ENCODE peak calls at places on chromosome 5, in ten cellular contexts. B, Y, K, A, Z, P, D, X, I and U are unnamed samples.

GRCh38 chr5:159097461-159098284 is 2.0 kb downstream of the EBF1 start:
- DNase-seq in B (peak; percentile 89), Y (peak; percentile 70), K (no peak), A (no peak), Z (peak; percentile 25), P (no peak), D (peak; percentile 71), X (no peak), I (no peak), U (no peak)

GRCh38 chr5:176540476-176540899 is 3.3 kb upstream of the RNF44 start:
- DNase-seq in B (no peak), Y (no peak), K (no peak), A (no peak), Z (no peak), P (no peak), D (no peak), X (no peak), I (no peak), U (no peak)

GRCh38 chr5:172505403-172505759 is 51.1 kb upstream of the SH3PXD2B start:
- DNase-seq in B (peak; percentile 22), Y (no peak), K (no peak), A (no peak), Z (no peak), P (no peak), D (no peak), X (no peak), I (no peak), U (no peak)

GRCh38 chr5:87769137-87769536 is 356.4 kb upstream of the CCNH start:
- DNase-seq in B (no peak), Y (no peak), K (no peak), A (no peak), Z (no peak), P (no peak), D (no peak), X (no peak), I (no peak), U (no peak)

GRCh38 chr5:132688536-132689409 is 15.0 kb downstream of the IL4 start:
- DNase-seq in B (no peak), Y (no peak), K (no peak), A (no peak), Z (no peak), P (no peak), D (peak; percentile 39), X (no peak), I (no peak), U (no peak)

GRCh38 chr5:130110333-130110732 is 206.1 kb downstream of the CHSY3 start:
- DNase-seq in B (no peak), Y (no peak), K (no peak), A (no peak), Z (no peak), P (no peak), D (no peak), X (no peak), I (no peak), U (no peak)

GRCh38 chr5:174623438-174624019 is 100.9 kb upstream of the MSX2 start:
- DNase-seq in B (no peak), Y (no peak), K (peak; percentile 96), A (no peak), Z (no peak), P (no peak), D (no peak), X (no peak), I (no peak), U (no peak)

GRCh38 chr5:149254506-149254905 is 17.2 kb upstream of the AFAP1L1 start:
- DNase-seq in B (no peak), Y (no peak), K (no peak), A (no peak), Z (no peak), P (no peak), D (no peak), X (no peak), I (no peak), U (no peak)

GRCh38 chr5:35822541-35822940 is 34.1 kb upstream of the IL7R start:
- DNase-seq in B (no peak), Y (no peak), K (no peak), A (peak; percentile 39), Z (no peak), P (no peak), D (no peak), X (peak; percentile 55), I (no peak), U (peak; percentile 45)

GRCh38 chr5:170522211-170523128 is 18.6 kb downstream of the KCNIP1 start:
- DNase-seq in B (no peak), Y (no peak), K (no peak), A (no peak), Z (peak; percentile 25), P (peak; percentile 88), D (no peak), X (no peak), I (peak; percentile 12), U (no peak)

GRCh38 chr5:1406681-1407640 is 38.3 kb downstream of the SLC6A3 start:
- DNase-seq in B (peak; percentile 73), Y (no peak), K (no peak), A (no peak), Z (no peak), P (no peak), D (no peak), X (no peak), I (no peak), U (no peak)

GRCh38 chr5:134145061-134145757 is 30.7 kb downstream of the TCF7 start:
- DNase-seq in B (no peak), Y (no peak), K (no peak), A (no peak), Z (no peak), P (no peak), D (no peak), X (no peak), I (no peak), U (no peak)

GRCh38 chr5:57466544-57466943 is 16.1 kb downstream of the ACTBL2 start:
- DNase-seq in B (no peak), Y (no peak), K (no peak), A (no peak), Z (no peak), P (no peak), D (no peak), X (no peak), I (no peak), U (no peak)

GRCh38 chr5:180689071-180689694 is 39.8 kb upstream of the FLT4 start:
- DNase-seq in B (no peak), Y (no peak), K (no peak), A (peak; percentile 42), Z (no peak), P (no peak), D (no peak), X (peak; percentile 65), I (no peak), U (peak; percentile 53)

GRCh38 chr5:97192580-97193421 is 9.8 kb upstream of the RIOK2 start:
- DNase-seq in B (no peak), Y (no peak), K (no peak), A (no peak), Z (peak; percentile 4), P (no peak), D (peak; percentile 87), X (no peak), I (peak; percentile 40), U (no peak)

GRCh38 chr5:565782-566445 is 41.7 kb upstream of the SLC9A3 start:
- DNase-seq in B (peak; percentile 79), Y (no peak), K (no peak), A (no peak), Z (peak; percentile 12), P (no peak), D (no peak), X (no peak), I (no peak), U (no peak)

GRCh38 chr5:124546643-124547042 is 199.8 kb downstream of the ZNF608 start:
- DNase-seq in B (no peak), Y (no peak), K (no peak), A (no peak), Z (no peak), P (no peak), D (no peak), X (no peak), I (no peak), U (no peak)

GRCh38 chr5:154298060-154298459 is 107.5 kb downstream of the GALNT10 start:
- DNase-seq in B (no peak), Y (peak; percentile 6), K (no peak), A (no peak), Z (no peak), P (no peak), D (no peak), X (no peak), I (no peak), U (no peak)

GRCh38 chr5:159854916-159855315 is 61.4 kb upstream of the ADRA1B start:
- DNase-seq in B (no peak), Y (no peak), K (no peak), A (no peak), Z (no peak), P (no peak), D (no peak), X (no peak), I (no peak), U (no peak)

GRCh38 chr5:137190031-137190430 is 309.1 kb downstream of the SPOCK1 start:
- DNase-seq in B (no peak), Y (no peak), K (no peak), A (no peak), Z (no peak), P (no peak), D (no peak), X (no peak), I (no peak), U (no peak)

GRCh38 chr5:1770443-1770802 is 29.2 kb downstream of the MRPL36 start:
- DNase-seq in B (peak; percentile 71), Y (no peak), K (no peak), A (no peak), Z (no peak), P (no peak), D (no peak), X (no peak), I (no peak), U (no peak)

GRCh38 chr5:52692039-52692438 is 95.7 kb upstream of the ITGA1 start:
- DNase-seq in B (no peak), Y (no peak), K (no peak), A (no peak), Z (no peak), P (no peak), D (no peak), X (no peak), I (no peak), U (no peak)

GRCh38 chr5:138831703-138832102 is 43.4 kb downstream of the LRRTM2 start:
- DNase-seq in B (no peak), Y (no peak), K (no peak), A (no peak), Z (no peak), P (no peak), D (no peak), X (no peak), I (no peak), U (no peak)

GRCh38 chr5:146766013-146766412 is 112.5 kb downstream of the PPP2R2B start:
- DNase-seq in B (no peak), Y (no peak), K (no peak), A (no peak), Z (no peak), P (no peak), D (no peak), X (no peak), I (no peak), U (no peak)

GRCh38 chr5:123422433-123423277 is 548 bp downstream of the CEP120 start:
- DNase-seq in B (no peak), Y (peak; percentile 21), K (peak; percentile 33), A (no peak), Z (no peak), P (peak; percentile 36), D (peak; percentile 54), X (peak; percentile 20), I (no peak), U (no peak)

GRCh38 chr5:131974956-131975726 is 29.7 kb upstream of the MEIKIN start:
- DNase-seq in B (no peak), Y (no peak), K (no peak), A (peak; percentile 18), Z (no peak), P (no peak), D (no peak), X (peak; percentile 36), I (no peak), U (peak; percentile 75)

GRCh38 chr5:140174472-140175366 is at the start of gene CYSTM1:
- DNase-seq in B (peak; percentile 99), Y (peak; percentile 94), K (peak; percentile 87), A (peak; percentile 90), Z (peak; percentile 73), P (peak; percentile 59), D (peak; percentile 96), X (peak; percentile 90), I (peak; percentile 65), U (peak; percentile 92)

GRCh38 chr5:39283231-39283818 is 64.0 kb upstream of the FYB1 start:
- DNase-seq in B (no peak), Y (peak; percentile 27), K (peak; percentile 81), A (peak; percentile 54), Z (peak; percentile 20), P (no peak), D (peak; percentile 48), X (peak; percentile 61), I (peak; percentile 24), U (peak; percentile 61)